ENCODE peak calls at places on chromosomes 2 and 18, in nine cellular contexts. M is K562; R is stimulated activated CD8-positive, alpha-beta memory T cell treated with anti-CD3 and anti-CD28 coated beads, Interleukin-15, amount 100 ng/mL, for 24 hours; E is activated CD8-positive, alpha-beta memory T cell treated with anti-CD3 and anti-CD28 coated beads, Interleukin-2, amount 50 U/mL, for 48 hours; B is Caki2; L is left ventricle myocardium superior; Z is MCF 10A; Q is KBM-7; O is activated CD4-positive, alpha-beta T cell treated with anti-CD3 and anti-CD28 coated beads for 24 hours. G is an unnamed sample.

GRCh38 chr2:111905990-111906735 is 7.8 kb downstream of the MERTK start:
- DNase-seq in B (peak), Q (no peak), O (no peak), E (no peak), R (no peak), L (no peak), Z (peak), M (no peak), G (no peak)

GRCh38 chr18:36358141-36358540 is 60.6 kb downstream of the FHOD3 start:
- DNase-seq in L (no peak), R (no peak), O (no peak), B (no peak), Q (no peak), Z (no peak), M (no peak), E (no peak), G (no peak)

GRCh38 chr2:121346407-121346806 is 61.4 kb upstream of the TFCP2L1 start:
- DNase-seq in O (no peak), E (no peak), L (no peak), B (no peak), Q (no peak), Z (peak), M (no peak), R (no peak), G (no peak)

GRCh38 chr2:98936917-98937351 is 909 bp upstream of the CRACDL start:
- DNase-seq in E (no peak), M (no peak), Z (no peak), Q (no peak), B (no peak), O (no peak), L (no peak), R (no peak), G (no peak)

GRCh38 chr2:26911911-26912861 is 58.3 kb upstream of the MAPRE3 start:
- DNase-seq in L (no peak), R (no peak), M (no peak), B (no peak), O (no peak), Q (no peak), Z (no peak), E (no peak), G (no peak)

GRCh38 chr18:41639218-41639617 is 315.8 kb upstream of the PIK3C3 start:
- DNase-seq in B (no peak), Z (no peak), M (no peak), E (no peak), O (no peak), R (no peak), L (no peak), Q (no peak), G (no peak)

GRCh38 chr18:3889803-3890202 is 439.8 kb downstream of the TGIF1 start:
- DNase-seq in O (no peak), L (peak), M (no peak), Q (no peak), R (no peak), E (no peak), B (no peak), Z (peak), G (peak)

GRCh38 chr2:30315391-30316055 is 84.2 kb downstream of the LBH start:
- DNase-seq in O (no peak), L (no peak), Q (no peak), Z (no peak), M (no peak), B (no peak), E (no peak), R (no peak), G (no peak)

GRCh38 chr2:215522237-215522636 is 86.4 kb upstream of the FN1 start:
- DNase-seq in O (no peak), E (no peak), R (no peak), B (no peak), L (no peak), M (no peak), Q (no peak), Z (no peak), G (no peak)

GRCh38 chr18:7038330-7038846 is 79.2 kb downstream of the LAMA1 start:
- DNase-seq in Z (peak), B (peak), R (no peak), Q (peak), M (peak), O (no peak), L (peak), E (no peak), G (peak)